ENCODE peak calls at places on chromosomes 13 and 19, in six cellular contexts. V is HS-5, N is tibial artery, Z is sciatic nerve, W is NB4, S is bronchial epithelial cell. B is an unnamed sample.

GRCh38 chr13:41782086-41782485 is 178.8 kb downstream of the VWA8 start:
- DNase-seq in V (no peak), N (no peak), Z (no peak), W (no peak), S (no peak), B (no peak)

GRCh38 chr13:99178636-99179035 is 22.0 kb upstream of the UBAC2 start:
- DNase-seq in V (no peak), N (no peak), Z (no peak), W (peak), S (no peak), B (no peak)

GRCh38 chr19:56831279-56831678 is 9.2 kb downstream of the PEG3 start:
- DNase-seq in V (no peak), N (no peak), Z (no peak), W (no peak), S (no peak), B (no peak)

GRCh38 chr19:48194041-48194871 is 23.8 kb downstream of the ZSWIM9 start:
- DNase-seq in V (no peak), N (no peak), Z (peak), W (peak), S (no peak), B (no peak)

GRCh38 chr19:845707-846481 is 5.1 kb downstream of the PRTN3 start:
- DNase-seq in V (no peak), N (no peak), Z (no peak), W (no peak), S (no peak), B (no peak)

GRCh38 chr19:38564981-38565685 is 52.6 kb downstream of the MAP4K1 start:
- DNase-seq in V (no peak), N (no peak), Z (no peak), W (no peak), S (no peak), B (no peak)

GRCh38 chr19:33175886-33176669 is 18.1 kb upstream of the LRP3 start:
- DNase-seq in V (no peak), N (no peak), Z (no peak), W (peak), S (no peak), B (no peak)

GRCh38 chr13:110278859-110279258 is 28.1 kb downstream of the COL4A1 start:
- DNase-seq in V (no peak), N (no peak), Z (no peak), W (no peak), S (no peak), B (no peak)

GRCh38 chr13:81686877-81687276 is 1346.0 kb upstream of the SPRY2 start:
- DNase-seq in V (no peak), N (no peak), Z (no peak), W (no peak), S (peak), B (no peak)

GRCh38 chr13:20311022-20311421 is 78.9 kb upstream of the GJB6 start:
- DNase-seq in V (no peak), N (no peak), Z (no peak), W (no peak), S (no peak), B (no peak)

GRCh38 chr13:21463424-21463823 is 4.3 kb upstream of the ZDHHC20 start:
- DNase-seq in V (no peak), N (no peak), Z (no peak), W (no peak), S (no peak), B (no peak)

GRCh38 chr19:45440873-45441654 is 17.3 kb upstream of the ERCC1 start:
- DNase-seq in V (no peak), N (no peak), Z (no peak), W (peak), S (no peak), B (no peak)

GRCh38 chr13:54733639-54734038 is 1705.0 kb downstream of the OLFM4 start:
- DNase-seq in V (no peak), N (no peak), Z (no peak), W (peak), S (no peak), B (no peak)

GRCh38 chr19:40400521-40400920 is 10.5 kb upstream of the HIPK4 start:
- DNase-seq in V (no peak), N (no peak), Z (no peak), W (no peak), S (no peak), B (no peak)

GRCh38 chr13:26222523-26223046 is 471 bp upstream of the RNF6 start:
- DNase-seq in V (no peak), N (no peak), Z (no peak), W (no peak), S (no peak), B (no peak)

GRCh38 chr19:54179921-54180452 is 7.0 kb upstream of the TMC4 start:
- DNase-seq in V (no peak), N (no peak), Z (no peak), W (no peak), S (peak), B (peak)

GRCh38 chr13:74931698-74932433 is 550.1 kb downstream of the TBC1D4 start:
- DNase-seq in V (no peak), N (no peak), Z (no peak), W (no peak), S (no peak), B (no peak)

GRCh38 chr13:29923554-29924481 is 73.4 kb upstream of the UBL3 start:
- DNase-seq in V (peak), N (peak), Z (peak), W (peak), S (peak), B (peak)

GRCh38 chr13:113664751-113665581 is 2.1 kb upstream of the GRK1 start:
- DNase-seq in V (no peak), N (peak), Z (peak), W (no peak), S (no peak), B (no peak)

GRCh38 chr19:43820098-43820860 is 6.8 kb upstream of the ZNF283 start:
- DNase-seq in V (no peak), N (no peak), Z (no peak), W (no peak), S (no peak), B (no peak)

GRCh38 chr13:91017669-91018053 is 329.8 kb upstream of the MIR17HG start:
- DNase-seq in V (no peak), N (no peak), Z (peak), W (peak), S (no peak), B (no peak)

GRCh38 chr13:22198656-22199217 is 527.9 kb downstream of the FGF9 start:
- DNase-seq in V (no peak), N (no peak), Z (no peak), W (no peak), S (no peak), B (no peak)

GRCh38 chr13:30892966-30893365 is 13.1 kb upstream of the MEDAG start:
- DNase-seq in V (no peak), N (peak), Z (no peak), W (peak), S (no peak), B (no peak)

GRCh38 chr19:37251308-37252229 is 33.6 kb downstream of the ZNF383 start:
- DNase-seq in V (peak), N (peak), Z (peak), W (no peak), S (peak), B (peak)

GRCh38 chr13:50274181-50274580 is 258.9 kb downstream of the KCNRG start:
- DNase-seq in V (no peak), N (no peak), Z (no peak), W (no peak), S (no peak), B (no peak)

GRCh38 chr13:110560606-110561334 is 752 bp downstream of the RAB20 start:
- DNase-seq in V (no peak), N (no peak), Z (no peak), W (peak), S (peak), B (no peak)

GRCh38 chr19:43739836-43740235 is 14.9 kb downstream of the SMG9 start:
- DNase-seq in V (no peak), N (no peak), Z (no peak), W (no peak), S (peak), B (no peak)

GRCh38 chr13:59671853-59672252 is 491.9 kb downstream of the DIAPH3 start:
- DNase-seq in V (no peak), N (no peak), Z (no peak), W (no peak), S (no peak), B (no peak)

GRCh38 chr13:113638806-113639205 is 19.2 kb downstream of the ATP4B start:
- DNase-seq in V (no peak), N (no peak), Z (peak), W (no peak), S (no peak), B (no peak)

GRCh38 chr19:33064117-33064777 is 441 bp downstream of the RHPN2 start:
- DNase-seq in V (no peak), N (no peak), Z (peak), W (peak), S (no peak), B (no peak)

GRCh38 chr13:113947321-113948033 is 26.4 kb downstream of the C13orf46 start:
- DNase-seq in V (no peak), N (peak), Z (no peak), W (no peak), S (peak), B (no peak)

GRCh38 chr19:42199440-42200115 is 17.9 kb downstream of the DEDD2 start:
- DNase-seq in V (no peak), N (peak), Z (no peak), W (peak), S (peak), B (no peak)

GRCh38 chr13:34246511-34246910 is 428.6 kb downstream of the RFC3 start:
- DNase-seq in V (no peak), N (no peak), Z (no peak), W (peak), S (peak), B (no peak)

GRCh38 chr13:63107163-63107935 is 1691.7 kb upstream of the PCDH20 start:
- DNase-seq in V (no peak), N (no peak), Z (no peak), W (no peak), S (peak), B (peak)

GRCh38 chr19:17005000-17005399 is 21.6 kb downstream of the CPAMD8 start:
- DNase-seq in V (no peak), N (no peak), Z (no peak), W (peak), S (no peak), B (no peak)

GRCh38 chr19:17200408-17201079 is 14.6 kb upstream of the USE1 start:
- DNase-seq in V (no peak), N (no peak), Z (no peak), W (no peak), S (no peak), B (no peak)

GRCh38 chr19:3046621-3047306 is 15.5 kb downstream of the TLE5 start:
- DNase-seq in V (no peak), N (no peak), Z (peak), W (no peak), S (no peak), B (no peak)

GRCh38 chr13:102333320-102334181 is 68.3 kb downstream of the FGF14 start:
- DNase-seq in V (no peak), N (no peak), Z (no peak), W (peak), S (no peak), B (no peak)

B was measured in kidney epithelial cell.